ENCODE peak calls at places on chromosomes 6 and 20, in ten cellular contexts. V, B, D, P, Y, J, E, R, S and W are unnamed samples.
A peak's percentile ranks its signal among the peaks of the same experiment; 100 is the strongest.

GRCh38 chr6:6834356-6835342 is 246.1 kb downstream of the LY86 start:
- DNase-seq in V (no peak), B (no peak), D (no peak), P (peak; percentile 7), Y (no peak), J (no peak), E (peak; percentile 58), R (no peak), S (no peak), W (no peak)

GRCh38 chr6:128208078-128208477 is 307.2 kb upstream of the THEMIS start:
- DNase-seq in V (no peak), B (no peak), D (peak; percentile 65), P (no peak), Y (no peak), J (peak; percentile 7), E (peak; percentile 18), R (no peak), S (no peak), W (peak; percentile 4)

GRCh38 chr6:85866373-85866740 is 223.7 kb upstream of the SYNCRIP start:
- DNase-seq in V (no peak), B (no peak), D (no peak), P (no peak), Y (no peak), J (peak; percentile 29), E (no peak), R (no peak), S (no peak), W (peak; percentile 18)

GRCh38 chr6:160973856-160974255 is 17.7 kb upstream of the MAP3K4 start:
- DNase-seq in V (no peak), B (peak; percentile 19), D (peak; percentile 62), P (no peak), Y (no peak), J (peak; percentile 52), E (no peak), R (no peak), S (no peak), W (peak; percentile 51)

GRCh38 chr6:166101819-166102419 is 65.7 kb downstream of the TBXT start:
- DNase-seq in V (no peak), B (no peak), D (no peak), P (no peak), Y (no peak), J (no peak), E (no peak), R (no peak), S (no peak), W (no peak)

GRCh38 chr6:45654673-45655072 is 276.9 kb upstream of the SUPT3H start:
- DNase-seq in V (no peak), B (no peak), D (peak; percentile 61), P (no peak), Y (no peak), J (peak; percentile 26), E (no peak), R (no peak), S (no peak), W (no peak)

GRCh38 chr6:79467716-79468115 is 69.5 kb downstream of the LCA5 start:
- DNase-seq in V (no peak), B (peak; percentile 32), D (no peak), P (no peak), Y (no peak), J (peak; percentile 26), E (no peak), R (no peak), S (no peak), W (peak; percentile 17)

GRCh38 chr20:32966881-32967781 is 37.1 kb downstream of the SUN5 start:
- DNase-seq in V (no peak), B (no peak), D (no peak), P (no peak), Y (no peak), J (peak; percentile 7), E (no peak), R (no peak), S (no peak), W (no peak)

GRCh38 chr6:33628401-33628964 is 7.4 kb downstream of the ITPR3 start:
- DNase-seq in V (no peak), B (no peak), D (no peak), P (peak; percentile 85), Y (no peak), J (peak; percentile 34), E (no peak), R (no peak), S (no peak), W (no peak)

GRCh38 chr6:84618046-84618752 is 146.2 kb downstream of the TBX18 start:
- DNase-seq in V (no peak), B (peak; percentile 67), D (peak; percentile 91), P (no peak), Y (no peak), J (peak; percentile 80), E (peak; percentile 78), R (no peak), S (no peak), W (peak; percentile 84)

GRCh38 chr20:47241345-47241781 is 115.1 kb downstream of the ZMYND8 start:
- DNase-seq in V (no peak), B (peak; percentile 20), D (peak; percentile 31), P (no peak), Y (no peak), J (no peak), E (no peak), R (no peak), S (no peak), W (peak; percentile 44)